ENCODE peak calls at places on chromosomes 6 and 20, in seven cellular contexts. One of them, this sample, is unnamed.

GRCh38 chr20:61556116-61556515 is 304.1 kb downstream of the CDH4 start:
- DNase-seq in stimulated activated naive CD8-positive, alpha-beta T cell treated with anti-CD3 and anti-CD28 coated beads, Interleukin-15, Interleukin-2, amounts not matched to agents 100 U/mL and 50 U/mL, for 24 hours: no peak
- DNase-seq in stimulated activated CD8-positive, alpha-beta memory T cell treated with anti-CD3 and anti-CD28 coated beads, Interleukin-4, amount 100 ng/mL, for 48 hours: no peak
- DNase-seq in cardiac fibroblast: peak
- DNase-seq in T-helper 9 cell: no peak
- DNase-seq in WTC11: no peak
- DNase-seq in epithelial cell of esophagus: peak
- DNase-seq in this sample: peak

GRCh38 chr6:168198302-168199180 is 119.5 kb upstream of the FRMD1 start:
- DNase-seq in T-helper 9 cell: no peak
- DNase-seq in cardiac fibroblast: no peak
- DNase-seq in WTC11: no peak
- DNase-seq in stimulated activated naive CD8-positive, alpha-beta T cell treated with anti-CD3 and anti-CD28 coated beads, Interleukin-15, Interleukin-2, amounts not matched to agents 100 U/mL and 50 U/mL, for 24 hours: no peak
- DNase-seq in epithelial cell of esophagus: no peak
- DNase-seq in stimulated activated CD8-positive, alpha-beta memory T cell treated with anti-CD3 and anti-CD28 coated beads, Interleukin-4, amount 100 ng/mL, for 48 hours: no peak
- DNase-seq in this sample: no peak

GRCh38 chr6:30876039-30876730 is 8.1 kb upstream of the DDR1 start:
- DNase-seq in WTC11: no peak
- DNase-seq in stimulated activated naive CD8-positive, alpha-beta T cell treated with anti-CD3 and anti-CD28 coated beads, Interleukin-15, Interleukin-2, amounts not matched to agents 100 U/mL and 50 U/mL, for 24 hours: no peak
- DNase-seq in T-helper 9 cell: no peak
- DNase-seq in epithelial cell of esophagus: peak
- DNase-seq in cardiac fibroblast: peak
- DNase-seq in stimulated activated CD8-positive, alpha-beta memory T cell treated with anti-CD3 and anti-CD28 coated beads, Interleukin-4, amount 100 ng/mL, for 48 hours: no peak
- DNase-seq in this sample: no peak

GRCh38 chr6:139765825-139766285 is 391.4 kb upstream of the CITED2 start:
- DNase-seq in stimulated activated naive CD8-positive, alpha-beta T cell treated with anti-CD3 and anti-CD28 coated beads, Interleukin-15, Interleukin-2, amounts not matched to agents 100 U/mL and 50 U/mL, for 24 hours: no peak
- DNase-seq in cardiac fibroblast: peak
- DNase-seq in stimulated activated CD8-positive, alpha-beta memory T cell treated with anti-CD3 and anti-CD28 coated beads, Interleukin-4, amount 100 ng/mL, for 48 hours: no peak
- DNase-seq in T-helper 9 cell: no peak
- DNase-seq in WTC11: no peak
- DNase-seq in epithelial cell of esophagus: peak
- DNase-seq in this sample: no peak

GRCh38 chr6:40330301-40330721 is 256.9 kb downstream of the LRFN2 start:
- DNase-seq in T-helper 9 cell: no peak
- DNase-seq in WTC11: peak
- DNase-seq in stimulated activated naive CD8-positive, alpha-beta T cell treated with anti-CD3 and anti-CD28 coated beads, Interleukin-15, Interleukin-2, amounts not matched to agents 100 U/mL and 50 U/mL, for 24 hours: no peak
- DNase-seq in epithelial cell of esophagus: no peak
- DNase-seq in cardiac fibroblast: no peak
- DNase-seq in stimulated activated CD8-positive, alpha-beta memory T cell treated with anti-CD3 and anti-CD28 coated beads, Interleukin-4, amount 100 ng/mL, for 48 hours: no peak
- DNase-seq in this sample: no peak

GRCh38 chr6:41200296-41200900 is 551 bp downstream of the TREML2 start:
- DNase-seq in T-helper 9 cell: peak
- DNase-seq in stimulated activated CD8-positive, alpha-beta memory T cell treated with anti-CD3 and anti-CD28 coated beads, Interleukin-4, amount 100 ng/mL, for 48 hours: peak
- DNase-seq in epithelial cell of esophagus: no peak
- DNase-seq in WTC11: no peak
- DNase-seq in cardiac fibroblast: peak
- DNase-seq in stimulated activated naive CD8-positive, alpha-beta T cell treated with anti-CD3 and anti-CD28 coated beads, Interleukin-15, Interleukin-2, amounts not matched to agents 100 U/mL and 50 U/mL, for 24 hours: peak
- DNase-seq in this sample: peak

GRCh38 chr20:56690531-56691175 is 61.5 kb downstream of the TFAP2C start:
- DNase-seq in cardiac fibroblast: no peak
- DNase-seq in WTC11: no peak
- DNase-seq in epithelial cell of esophagus: peak
- DNase-seq in stimulated activated CD8-positive, alpha-beta memory T cell treated with anti-CD3 and anti-CD28 coated beads, Interleukin-4, amount 100 ng/mL, for 48 hours: no peak
- DNase-seq in T-helper 9 cell: no peak
- DNase-seq in stimulated activated naive CD8-positive, alpha-beta T cell treated with anti-CD3 and anti-CD28 coated beads, Interleukin-15, Interleukin-2, amounts not matched to agents 100 U/mL and 50 U/mL, for 24 hours: no peak
- DNase-seq in this sample: no peak

GRCh38 chr6:111871725-111872520 is 1.3 kb downstream of the FYN start:
- DNase-seq in WTC11: no peak
- DNase-seq in stimulated activated naive CD8-positive, alpha-beta T cell treated with anti-CD3 and anti-CD28 coated beads, Interleukin-15, Interleukin-2, amounts not matched to agents 100 U/mL and 50 U/mL, for 24 hours: peak
- DNase-seq in T-helper 9 cell: no peak
- DNase-seq in stimulated activated CD8-positive, alpha-beta memory T cell treated with anti-CD3 and anti-CD28 coated beads, Interleukin-4, amount 100 ng/mL, for 48 hours: no peak
- DNase-seq in epithelial cell of esophagus: peak
- DNase-seq in cardiac fibroblast: peak
- DNase-seq in this sample: peak

GRCh38 chr20:44702776-44703175 is 12.4 kb upstream of the CCN5 start:
- DNase-seq in epithelial cell of esophagus: no peak
- DNase-seq in stimulated activated naive CD8-positive, alpha-beta T cell treated with anti-CD3 and anti-CD28 coated beads, Interleukin-15, Interleukin-2, amounts not matched to agents 100 U/mL and 50 U/mL, for 24 hours: no peak
- DNase-seq in cardiac fibroblast: peak
- DNase-seq in stimulated activated CD8-positive, alpha-beta memory T cell treated with anti-CD3 and anti-CD28 coated beads, Interleukin-4, amount 100 ng/mL, for 48 hours: no peak
- DNase-seq in WTC11: no peak
- DNase-seq in T-helper 9 cell: no peak
- DNase-seq in this sample: peak

GRCh38 chr6:158501638-158502592 is 58.0 kb upstream of the TMEM181 start:
- DNase-seq in cardiac fibroblast: no peak
- DNase-seq in epithelial cell of esophagus: no peak
- DNase-seq in stimulated activated naive CD8-positive, alpha-beta T cell treated with anti-CD3 and anti-CD28 coated beads, Interleukin-15, Interleukin-2, amounts not matched to agents 100 U/mL and 50 U/mL, for 24 hours: no peak
- DNase-seq in stimulated activated CD8-positive, alpha-beta memory T cell treated with anti-CD3 and anti-CD28 coated beads, Interleukin-4, amount 100 ng/mL, for 48 hours: no peak
- DNase-seq in WTC11: no peak
- DNase-seq in T-helper 9 cell: no peak
- DNase-seq in this sample: no peak

This sample was measured in pons.